ENCODE peak calls at places on chromosomes 5 and 9, in four cellular contexts. One of them, this sample, is unnamed. For H3K4me1 and H3K9me3, the result is how much of the 10 kb centered on the place peaks cover.

GRCh38 chr5:39420482-39421145 is 4.2 kb downstream of the DAB2 start:
- DNase-seq in heart left ventricle: peak
- DNase-seq in HepG2: no peak
- DNase-seq in body of pancreas: peak
- DNase-seq in this sample: no peak

GRCh38 chr9:20209421-20210340 is 412.6 kb downstream of the MLLT3 start:
- DNase-seq in HepG2: no peak
- DNase-seq in heart left ventricle: no peak
- DNase-seq in body of pancreas: no peak
- DNase-seq in this sample: no peak

GRCh38 chr5:38207343-38207742 is 51.0 kb upstream of the EGFLAM start:
- DNase-seq in heart left ventricle: no peak
- DNase-seq in HepG2: peak
- DNase-seq in body of pancreas: no peak
- DNase-seq in this sample: peak

GRCh38 chr9:72292184-72292787 is 72.7 kb downstream of the ZFAND5 start:
- DNase-seq in body of pancreas: no peak
- DNase-seq in HepG2: peak
- DNase-seq in heart left ventricle: no peak
- DNase-seq in this sample: no peak

GRCh38 chr5:78699565-78700143 is 51.1 kb upstream of the LHFPL2 start:
- DNase-seq in body of pancreas: no peak
- DNase-seq in heart left ventricle: no peak
- DNase-seq in HepG2: peak
- DNase-seq in this sample: peak

GRCh38 chr9:82353631-82354030 is 365.1 kb downstream of the SPATA31D1 start:
- DNase-seq in heart left ventricle: no peak
- DNase-seq in body of pancreas: no peak
- DNase-seq in HepG2: no peak
- DNase-seq in this sample: no peak

GRCh38 chr9:10571699-10572098 is 41.1 kb downstream of the PTPRD start:
- DNase-seq in HepG2: no peak
- DNase-seq in heart left ventricle: no peak
- DNase-seq in body of pancreas: no peak
- DNase-seq in this sample: no peak

GRCh38 chr5:149939572-149939971 is 5.0 kb downstream of the PDE6A start:
- DNase-seq in heart left ventricle: no peak
- DNase-seq in HepG2: no peak
- DNase-seq in body of pancreas: no peak
- DNase-seq in this sample: no peak

GRCh38 chr9:128703616-128704355 is 1.5 kb downstream of the PKN3 start:
- DNase-seq in HepG2: no peak
- DNase-seq in body of pancreas: peak
- DNase-seq in heart left ventricle: peak
- DNase-seq in this sample: no peak

GRCh38 chr5:113489299-113489698 is 1.0 kb upstream of the MCC start:
- DNase-seq in body of pancreas: peak
- DNase-seq in HepG2: peak
- DNase-seq in heart left ventricle: no peak
- DNase-seq in this sample: no peak

GRCh38 chr5:160837211-160837610 is 14.8 kb downstream of the ATP10B start:
- DNase-seq in HepG2: no peak
- DNase-seq in heart left ventricle: no peak
- DNase-seq in body of pancreas: no peak
- DNase-seq in this sample: no peak

GRCh38 chr5:19880859-19881436 is 107.1 kb downstream of the CDH18 start:
- DNase-seq in HepG2: peak
- DNase-seq in body of pancreas: no peak
- DNase-seq in heart left ventricle: no peak
- DNase-seq in this sample: peak

GRCh38 chr9:82332018-82332773 is 343.6 kb downstream of the SPATA31D1 start:
- DNase-seq in HepG2: no peak
- DNase-seq in body of pancreas: no peak
- DNase-seq in heart left ventricle: no peak
- DNase-seq in this sample: no peak

GRCh38 chr5:142446131-142446959 is 121.5 kb upstream of the SPRY4 start:
- DNase-seq in heart left ventricle: no peak
- DNase-seq in HepG2: peak
- DNase-seq in body of pancreas: no peak
- DNase-seq in this sample: no peak

GRCh38 chr5:143147382-143147781 is 256.1 kb downstream of the NR3C1 start:
- DNase-seq in HepG2: no peak
- DNase-seq in body of pancreas: no peak
- DNase-seq in heart left ventricle: no peak
- DNase-seq in this sample: no peak

GRCh38 chr9:105223544-105224140 is 20.8 kb upstream of the SLC44A1 start:
- DNase-seq in HepG2: no peak
- DNase-seq in body of pancreas: no peak
- DNase-seq in heart left ventricle: no peak
- DNase-seq in this sample: no peak

GRCh38 chr5:75510836-75511434 is 494 bp downstream of the CERT1 start:
- DNase-seq in heart left ventricle: peak
- DNase-seq in HepG2: peak
- DNase-seq in body of pancreas: peak
- DNase-seq in this sample: peak

GRCh38 chr5:134252671-134253070 is 26.8 kb upstream of the PPP2CA start:
- DNase-seq in HepG2: peak
- DNase-seq in heart left ventricle: peak
- DNase-seq in body of pancreas: no peak
- DNase-seq in this sample: no peak

GRCh38 chr5:106860398-106861044 is 810.2 kb downstream of the EFNA5 start:
- DNase-seq in HepG2: no peak
- DNase-seq in heart left ventricle: no peak
- DNase-seq in body of pancreas: no peak
- DNase-seq in this sample: no peak

GRCh38 chr5:115888027-115888426 is 46.3 kb downstream of the AP3S1 start:
- DNase-seq in body of pancreas: no peak
- DNase-seq in HepG2: no peak
- DNase-seq in heart left ventricle: no peak
- DNase-seq in this sample: no peak

GRCh38 chr5:170451764-170452365 is 52.0 kb upstream of the KCNIP1 start:
- DNase-seq in HepG2: no peak
- DNase-seq in body of pancreas: no peak
- DNase-seq in heart left ventricle: no peak
- DNase-seq in this sample: no peak

GRCh38 chr5:42404366-42404765 is 18.9 kb upstream of the GHR start:
- DNase-seq in HepG2: no peak
- DNase-seq in body of pancreas: no peak
- DNase-seq in heart left ventricle: no peak
- DNase-seq in this sample: no peak

GRCh38 chr9:98226516-98226915 is 28.9 kb downstream of the TBC1D2 start:
- DNase-seq in heart left ventricle: no peak
- DNase-seq in HepG2: peak
- DNase-seq in body of pancreas: no peak
- DNase-seq in this sample: no peak

GRCh38 chr9:16180546-16180945 is 627.7 kb downstream of the CCDC171 start:
- DNase-seq in body of pancreas: no peak
- DNase-seq in heart left ventricle: no peak
- DNase-seq in HepG2: no peak
- DNase-seq in this sample: no peak

GRCh38 chr5:108212775-108213346 is 169.0 kb downstream of the FBXL17 start:
- DNase-seq in HepG2: peak
- DNase-seq in heart left ventricle: no peak
- DNase-seq in body of pancreas: no peak
- DNase-seq in this sample: peak

GRCh38 chr9:27210588-27210987 is 86.4 kb downstream of the EQTN start:
- DNase-seq in heart left ventricle: no peak
- DNase-seq in body of pancreas: no peak
- DNase-seq in HepG2: no peak
- DNase-seq in this sample: no peak

GRCh38 chr5:68033029-68033428 is 182.5 kb upstream of the PIK3R1 start:
- DNase-seq in body of pancreas: no peak
- DNase-seq in heart left ventricle: no peak
- DNase-seq in HepG2: no peak
- DNase-seq in this sample: no peak

GRCh38 chr5:168093200-168093930 is 198.1 kb upstream of the WWC1 start:
- DNase-seq in HepG2: no peak
- DNase-seq in heart left ventricle: no peak
- DNase-seq in body of pancreas: no peak
- DNase-seq in this sample: no peak

GRCh38 chr5:52388349-52388748 is 399.4 kb upstream of the ITGA1 start:
- DNase-seq in heart left ventricle: no peak
- DNase-seq in HepG2: no peak
- DNase-seq in body of pancreas: no peak
- DNase-seq in this sample: no peak

GRCh38 chr5:175120412-175120811 is 323.6 kb downstream of the DRD1 start:
- DNase-seq in body of pancreas: no peak
- DNase-seq in heart left ventricle: no peak
- DNase-seq in HepG2: no peak
- DNase-seq in this sample: no peak

GRCh38 chr5:41785061-41785460 is 85.2 kb downstream of the OXCT1 start:
- DNase-seq in HepG2: no peak
- DNase-seq in heart left ventricle: no peak
- DNase-seq in body of pancreas: no peak
- DNase-seq in this sample: no peak

GRCh38 chr5:39376293-39376714 is 12.0 kb upstream of the C9 start:
- DNase-seq in body of pancreas: peak
- DNase-seq in heart left ventricle: no peak
- DNase-seq in HepG2: peak
- DNase-seq in this sample: peak

GRCh38 chr9:3692606-3693005 is 166.8 kb upstream of the RFX3 start:
- DNase-seq in HepG2: no peak
- DNase-seq in heart left ventricle: no peak
- DNase-seq in body of pancreas: no peak
- DNase-seq in this sample: no peak

DNA sequence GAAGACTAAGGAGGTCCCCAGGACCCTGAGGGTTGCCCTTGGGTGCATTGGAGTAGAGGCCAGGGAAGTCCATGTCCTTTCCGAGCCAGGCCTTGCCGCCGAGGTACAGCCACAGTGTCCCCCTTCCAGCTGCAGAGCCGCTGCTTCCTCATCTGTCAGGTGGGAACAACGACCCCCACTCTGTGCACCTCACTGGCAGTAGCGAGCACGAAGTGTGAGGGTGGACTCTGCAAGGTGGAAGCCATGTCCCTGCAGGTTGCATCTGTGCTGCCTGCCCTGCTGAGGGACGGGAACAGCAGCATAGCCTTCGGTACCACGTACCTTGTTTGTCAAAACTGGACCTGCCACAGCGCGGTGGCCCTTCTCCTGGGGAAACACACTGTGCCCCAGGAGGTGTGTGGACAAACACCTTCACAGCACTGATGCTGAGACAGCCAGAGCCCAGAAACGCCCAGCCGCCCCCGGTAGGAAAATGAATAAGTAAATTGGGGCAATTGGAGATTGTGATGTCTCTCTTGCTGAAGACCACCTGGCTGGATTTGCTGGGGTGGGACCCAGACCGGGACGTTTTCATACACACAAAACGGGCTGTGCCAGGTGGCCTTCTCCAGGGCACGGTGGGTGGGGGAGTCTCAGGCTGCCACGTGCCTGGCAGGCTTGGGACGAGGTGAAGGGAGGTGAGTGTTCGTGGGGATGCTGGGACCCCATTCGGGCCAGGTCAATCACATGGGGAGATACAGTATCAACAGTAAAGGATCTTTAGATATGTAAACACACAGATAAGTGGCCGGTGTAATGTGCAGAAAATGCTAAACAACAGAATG is 157.3 kb downstream of the RXRA start:
- DNase-seq in heart left ventricle: no peak
- DNase-seq in HepG2: no peak
- DNase-seq in body of pancreas: no peak
- DNase-seq in this sample: no peak
- H3K4me1 ChIP-seq in heart left ventricle: under half
- H3K4me1 ChIP-seq in HepG2: under half
- H3K4me1 ChIP-seq in body of pancreas: under half
- H3K4me1 ChIP-seq in this sample: under half

DNA sequence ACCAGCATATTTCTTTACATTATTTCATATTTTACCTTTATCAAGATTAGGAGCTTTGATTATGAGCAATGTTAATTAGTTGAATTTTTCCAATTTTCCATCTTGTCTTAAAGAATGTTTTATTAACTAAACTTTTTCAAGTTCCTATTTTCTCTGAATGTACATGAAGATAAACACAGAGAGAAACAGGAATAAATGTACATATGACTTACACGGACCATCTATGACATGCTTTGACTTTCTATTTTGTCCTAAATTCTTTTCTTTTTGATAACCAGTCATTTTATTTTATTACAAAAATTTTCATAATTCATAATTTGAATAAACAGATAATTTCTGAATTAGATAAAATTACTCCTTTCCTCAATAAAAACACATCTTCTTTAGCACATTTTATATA is 1038.8 kb upstream of the ARRDC3 start:
- DNase-seq in HepG2: no peak
- DNase-seq in heart left ventricle: no peak
- DNase-seq in body of pancreas: no peak
- DNase-seq in this sample: no peak
- H3K9me3 ChIP-seq in HepG2: half or more
- H3K9me3 ChIP-seq in heart left ventricle: under half
- H3K9me3 ChIP-seq in body of pancreas: under half
- H3K9me3 ChIP-seq in this sample: under half

GRCh38 chr5:98454904-98455303 is 318.6 kb upstream of the RGMB start:
- DNase-seq in heart left ventricle: no peak
- DNase-seq in HepG2: no peak
- DNase-seq in body of pancreas: no peak
- DNase-seq in this sample: no peak
- TF ChIP-seq CTCF in heart left ventricle: no peak
- TF ChIP-seq CTCF in HepG2: no peak
- TF ChIP-seq CTCF in body of pancreas: no peak
- TF ChIP-seq CTCF in this sample: no peak

DNA sequence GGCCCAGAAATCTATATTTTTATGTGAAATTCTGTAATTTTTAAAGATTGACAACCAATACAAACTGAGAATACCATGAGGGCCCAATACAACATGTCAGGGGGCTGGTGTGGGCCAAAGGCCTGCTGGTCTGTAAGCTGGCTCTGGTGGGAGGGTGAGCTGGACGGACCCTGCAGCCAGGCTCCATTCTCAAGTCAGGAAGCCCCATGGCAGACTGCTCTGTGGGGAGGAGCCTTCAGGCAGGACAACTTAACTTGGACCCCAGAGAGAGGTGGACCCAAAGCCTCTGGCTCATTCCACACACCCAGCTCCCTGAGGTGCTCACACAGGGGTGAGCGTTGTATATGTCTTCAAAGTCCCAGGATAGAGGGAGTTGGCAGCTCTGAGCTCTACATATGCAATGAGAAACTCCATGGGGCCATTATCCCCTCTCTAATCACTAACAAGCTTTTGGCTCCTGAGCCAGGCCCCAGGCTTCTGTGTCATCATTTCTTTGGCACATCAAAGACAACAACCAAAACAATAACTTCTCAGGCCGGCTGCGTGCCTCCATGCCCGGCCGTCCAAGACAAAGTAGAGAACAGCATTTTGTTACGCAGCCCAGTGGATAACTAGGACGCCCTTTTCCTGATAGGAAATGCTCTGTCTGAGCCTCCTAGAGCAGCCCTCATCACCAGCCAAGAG is 6.4 kb downstream of the SEPTIN8 start:
- DNase-seq in heart left ventricle: no peak
- DNase-seq in body of pancreas: no peak
- DNase-seq in HepG2: no peak
- DNase-seq in this sample: no peak
- H3K4me1 ChIP-seq in heart left ventricle: half or more
- H3K4me1 ChIP-seq in body of pancreas: under half
- H3K4me1 ChIP-seq in HepG2: half or more
- H3K4me1 ChIP-seq in this sample: under half

GRCh38 chr5:1051366-1051720 is 42.7 kb downstream of the NKD2 start:
- DNase-seq in HepG2: no peak
- DNase-seq in body of pancreas: no peak
- DNase-seq in heart left ventricle: no peak
- DNase-seq in this sample: no peak
- H3K9me3 ChIP-seq in HepG2: under half
- H3K9me3 ChIP-seq in body of pancreas: under half
- H3K9me3 ChIP-seq in heart left ventricle: under half
- H3K9me3 ChIP-seq in this sample: under half